ENCODE peak calls at places on chromosome 4, in four cellular contexts. N is SK-N-SH, X is HepG2, I is GM12878. L is an unnamed sample.
A peak's percentile ranks its signal among the peaks of the same experiment; 100 is the strongest.

GRCh38 chr4:75005727-75006126 is 72.8 kb downstream of the PARM1 start:
- DNase-seq in N (no peak), X (no peak), I (no peak), L (no peak)

GRCh38 chr4:8882239-8882638 is 10.6 kb upstream of the HMX1 start:
- DNase-seq in N (peak; percentile 64), X (no peak), I (no peak), L (no peak)

GRCh38 chr4:61514991-61515390 is 314.9 kb downstream of the ADGRL3 start:
- DNase-seq in N (no peak), X (no peak), I (no peak), L (no peak)

GRCh38 chr4:101347267-101347556 is at the start of gene PPP3CA:
- DNase-seq in N (peak; percentile 60), X (no peak), I (no peak), L (no peak)

GRCh38 chr4:179836179-179837075 is 2394.2 kb upstream of the AGA start:
- DNase-seq in N (no peak), X (no peak), I (no peak), L (no peak)

GRCh38 chr4:145690610-145691009 is 10.7 kb downstream of the C4orf51 start:
- DNase-seq in N (no peak), X (peak; percentile 59), I (no peak), L (no peak)

GRCh38 chr4:9870165-9870564 is 88.7 kb downstream of the DRD5 start:
- DNase-seq in N (no peak), X (no peak), I (no peak), L (no peak)

GRCh38 chr4:23934915-23935314 is 45.1 kb upstream of the PPARGC1A start:
- DNase-seq in N (no peak), X (no peak), I (no peak), L (no peak)

GRCh38 chr4:120209706-120210105 is 143.1 kb upstream of the MAD2L1 start:
- DNase-seq in N (no peak), X (no peak), I (no peak), L (no peak)

GRCh38 chr4:16608123-16608522 is 290.3 kb downstream of the LDB2 start:
- DNase-seq in N (no peak), X (no peak), I (no peak), L (no peak)

GRCh38 chr4:21476753-21477152 is 471.8 kb downstream of the KCNIP4 start:
- DNase-seq in N (no peak), X (peak; percentile 2), I (no peak), L (no peak)

GRCh38 chr4:109026588-109026987 is 263.7 kb upstream of the ETNPPL start:
- DNase-seq in N (no peak), X (no peak), I (no peak), L (no peak)

GRCh38 chr4:21845663-21846062 is 102.9 kb downstream of the KCNIP4 start:
- DNase-seq in N (no peak), X (no peak), I (no peak), L (no peak)

GRCh38 chr4:103092245-103092644 is 7.4 kb downstream of the BDH2 start:
- DNase-seq in N (no peak), X (no peak), I (no peak), L (no peak)

GRCh38 chr4:183249854-183250253 is 70.2 kb downstream of the CLDN22 start:
- DNase-seq in N (peak; percentile 57), X (peak; percentile 16), I (no peak), L (peak; percentile 39)

GRCh38 chr4:37685726-37686372 is 327 bp downstream of the RELL1 start:
- DNase-seq in N (peak; percentile 76), X (no peak), I (no peak), L (peak; percentile 12)

GRCh38 chr4:66777097-66777496 is 768.2 kb downstream of the CENPC start:
- DNase-seq in N (no peak), X (no peak), I (no peak), L (no peak)

GRCh38 chr4:143700420-143701352 is at the start of gene FREM3:
- DNase-seq in N (peak; percentile 19), X (no peak), I (no peak), L (no peak)

GRCh38 chr4:101693842-101694398 is 96.6 kb upstream of the BANK1 start:
- DNase-seq in N (peak; percentile 8), X (no peak), I (no peak), L (peak; percentile 14)

GRCh38 chr4:81207793-81208192 is 7.2 kb downstream of the PRKG2 start:
- DNase-seq in N (no peak), X (no peak), I (no peak), L (no peak)

GRCh38 chr4:15525080-15525479 is 55.4 kb downstream of the CC2D2A start:
- DNase-seq in N (no peak), X (no peak), I (no peak), L (no peak)

GRCh38 chr4:100414016-100414790 is 103.6 kb downstream of the EMCN start:
- DNase-seq in N (no peak), X (no peak), I (no peak), L (no peak)

GRCh38 chr4:29549308-29549707 is 1170.9 kb upstream of the PCDH7 start:
- DNase-seq in N (no peak), X (no peak), I (no peak), L (no peak)

GRCh38 chr4:139922625-139923024 is 231.4 kb downstream of the MAML3 start:
- DNase-seq in N (no peak), X (no peak), I (no peak), L (no peak)

GRCh38 chr4:64545593-64545992 is 136.3 kb upstream of the TECRL start:
- DNase-seq in N (no peak), X (no peak), I (no peak), L (no peak)

GRCh38 chr4:23818097-23818648 is 71.7 kb downstream of the PPARGC1A start:
- DNase-seq in N (no peak), X (no peak), I (no peak), L (no peak)

GRCh38 chr4:56803473-56803872 is 18.0 kb downstream of the SPINK2 start:
- DNase-seq in N (no peak), X (no peak), I (peak; percentile 67), L (no peak)

GRCh38 chr4:15531792-15532191 is 62.1 kb downstream of the CC2D2A start:
- DNase-seq in N (no peak), X (no peak), I (no peak), L (no peak)

GRCh38 chr4:102344520-102344954 is 745 bp downstream of the SLC39A8 start:
- DNase-seq in N (peak; percentile 84), X (no peak), I (no peak), L (peak; percentile 57)

GRCh38 chr4:184474261-184475095 is at the start of gene IRF2:
- DNase-seq in N (peak; percentile 99), X (peak; percentile 93), I (peak; percentile 93), L (peak; percentile 81)
- TF ChIP-seq REST in N (no peak), X (no peak), I (no peak), L (no peak)

DNA sequence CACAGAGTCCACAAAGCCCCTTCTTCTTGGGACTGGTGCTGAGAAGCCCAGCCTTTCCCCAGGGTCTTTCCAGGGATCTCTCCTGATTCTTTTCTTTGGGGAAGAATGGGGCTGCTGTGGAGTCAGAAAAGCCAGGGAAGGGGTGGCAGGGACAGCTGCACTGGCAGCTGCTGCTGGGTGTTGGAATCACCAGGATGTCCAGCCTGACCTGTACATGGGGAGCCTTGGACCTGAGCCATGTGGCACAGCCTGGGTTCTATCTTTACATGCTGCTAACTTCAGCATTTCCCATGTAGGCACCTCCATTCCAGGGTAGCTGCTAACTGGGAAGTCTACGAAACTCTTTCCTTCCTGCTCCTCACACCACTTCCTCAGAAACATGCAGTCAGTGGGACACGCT is 36.0 kb downstream of the MED28 start:
- DNase-seq in N (no peak), X (no peak), I (no peak), L (no peak)
- TF ChIP-seq PBX3 in N (no peak), X (no peak), I (no peak), L (no peak)

GRCh38 chr4:113071811-113072210 is 22.4 kb downstream of the ANK2 start:
- DNase-seq in N (no peak), X (no peak), I (no peak), L (no peak)
- TF ChIP-seq REST in N (no peak), X (no peak), I (no peak), L (no peak)

GRCh38 chr4:169027663-169028062 is 17.6 kb upstream of the CBR4 start:
- DNase-seq in N (no peak), X (no peak), I (no peak), L (no peak)

GRCh38 chr4:169030575-169030982 is 20.5 kb upstream of the CBR4 start:
- DNase-seq in N (no peak), X (peak; percentile 35), I (no peak), L (peak; percentile 62)

GRCh38 chr4:169025184-169025583 is 15.1 kb upstream of the CBR4 start:
- DNase-seq in N (no peak), X (no peak), I (no peak), L (no peak)

GRCh38 chr4:169029947-169030346 is 19.9 kb upstream of the CBR4 start:
- DNase-seq in N (no peak), X (no peak), I (no peak), L (no peak)

GRCh38 chr4:169024762-169025161 is 14.7 kb upstream of the CBR4 start:
- DNase-seq in N (peak; percentile 69), X (no peak), I (no peak), L (peak; percentile 21)
- TF ChIP-seq PBX3 in N (no peak), X (no peak), I (no peak), L (no peak)

DNA sequence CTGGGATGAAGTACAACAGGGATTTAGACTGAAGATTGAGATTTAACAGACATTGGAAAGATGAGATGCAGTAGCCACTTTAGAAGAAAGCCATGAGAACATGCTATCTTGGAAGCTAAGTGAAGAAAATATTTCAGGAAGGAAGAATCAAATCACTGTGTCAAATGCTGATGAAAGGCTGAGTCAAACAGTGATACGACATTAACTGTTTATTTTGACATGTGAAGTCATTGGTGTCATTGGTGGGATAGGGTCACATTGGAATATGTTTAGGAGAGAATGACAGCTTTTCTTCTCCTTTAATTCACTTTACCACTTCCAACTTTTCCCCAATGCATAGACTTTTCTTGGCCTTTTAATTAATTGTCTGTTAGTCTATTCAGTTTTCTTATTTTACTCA is 653.0 kb upstream of the BOD1L1 start:
- DNase-seq in N (no peak), X (no peak), I (no peak), L (no peak)
- TF ChIP-seq REST in N (no peak), X (no peak), I (no peak), L (no peak)

DNA sequence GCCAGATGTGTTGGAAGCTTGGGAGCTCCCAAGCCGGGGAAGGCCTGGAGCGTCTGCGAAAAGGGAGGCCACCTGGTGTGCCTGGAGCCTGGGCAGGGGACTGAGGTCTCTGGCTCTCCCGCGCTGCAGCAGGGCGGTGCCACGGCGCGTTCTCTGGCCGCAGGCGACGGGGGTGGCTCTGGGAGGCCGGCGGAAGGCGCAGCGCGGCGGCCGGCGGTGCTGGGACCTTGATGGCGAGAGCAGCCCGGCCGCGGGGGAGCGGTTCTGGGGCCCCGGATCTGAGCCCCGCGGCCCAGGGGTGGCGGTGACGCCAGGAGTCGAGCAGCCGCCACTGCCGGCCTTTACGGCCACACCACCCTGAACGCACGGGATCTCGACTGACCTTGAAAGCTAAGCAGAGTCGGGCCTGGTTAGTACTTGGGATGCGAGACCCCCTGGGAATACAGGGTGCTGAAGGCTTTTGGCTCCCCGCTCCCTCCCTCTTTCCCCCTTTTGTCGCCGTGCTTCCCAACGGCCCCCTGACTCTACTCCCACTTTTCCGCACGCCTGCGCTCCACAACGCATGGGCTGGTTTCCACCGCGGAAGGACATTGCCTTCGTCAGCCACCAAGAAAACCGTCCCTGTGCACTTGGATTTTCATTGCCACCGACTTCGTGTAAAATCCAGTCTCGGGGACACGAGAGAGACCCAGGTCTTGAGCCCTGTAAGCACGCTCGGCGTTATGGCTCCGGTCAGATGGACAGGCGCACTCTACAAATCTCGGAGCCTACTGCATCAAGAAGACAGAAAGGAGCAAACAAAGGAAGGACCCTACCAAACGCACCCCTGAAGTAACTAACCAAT is 9.5 kb downstream of the FRG2 start:
- DNase-seq in N (peak; percentile 52), X (no peak), I (no peak), L (no peak)
- TF ChIP-seq PBX3 in N (no peak), X (no peak), I (no peak), L (no peak)